ENCODE peak calls at places on chromosome 20, in four cellular contexts. K is coronary artery, D is RWPE1, F is A549. W is an unnamed sample.

GRCh38 chr20:5008743-5009142 is 7.4 kb upstream of the SLC23A2 start:
- DNase-seq in K (no peak), D (no peak), F (no peak), W (no peak)

GRCh38 chr20:41862023-41862422 is 243.8 kb upstream of the CHD6 start:
- DNase-seq in K (no peak), D (no peak), F (no peak), W (no peak)

GRCh38 chr20:42183147-42183546 is 565.0 kb upstream of the CHD6 start:
- DNase-seq in K (no peak), D (no peak), F (no peak), W (no peak)

GRCh38 chr20:50690979-50691584 is at the start of gene RIPOR3:
- DNase-seq in K (no peak), D (no peak), F (no peak), W (no peak)

GRCh38 chr20:45109634-45110033 is 5.3 kb downstream of the WFDC5 start:
- DNase-seq in K (no peak), D (no peak), F (no peak), W (no peak)

GRCh38 chr20:16475225-16475624 is 98.0 kb downstream of the KIF16B start:
- DNase-seq in K (no peak), D (no peak), F (peak), W (no peak)

GRCh38 chr20:50215101-50215500 is 24.5 kb downstream of the CEBPB start:
- DNase-seq in K (no peak), D (no peak), F (no peak), W (no peak)

GRCh38 chr20:44830995-44831394 is 20.6 kb upstream of the RIMS4 start:
- DNase-seq in K (no peak), D (no peak), F (no peak), W (no peak)

GRCh38 chr20:23008673-23009072 is 26.4 kb upstream of the SSTR4 start:
- DNase-seq in K (no peak), D (no peak), F (peak), W (no peak)

GRCh38 chr20:48760403-48760889 is 67.4 kb downstream of the PREX1 start:
- DNase-seq in K (no peak), D (peak), F (no peak), W (no peak)

GRCh38 chr20:53875452-53875851 is 194.9 kb downstream of the BCAS1 start:
- DNase-seq in K (no peak), D (no peak), F (no peak), W (no peak)

DNA sequence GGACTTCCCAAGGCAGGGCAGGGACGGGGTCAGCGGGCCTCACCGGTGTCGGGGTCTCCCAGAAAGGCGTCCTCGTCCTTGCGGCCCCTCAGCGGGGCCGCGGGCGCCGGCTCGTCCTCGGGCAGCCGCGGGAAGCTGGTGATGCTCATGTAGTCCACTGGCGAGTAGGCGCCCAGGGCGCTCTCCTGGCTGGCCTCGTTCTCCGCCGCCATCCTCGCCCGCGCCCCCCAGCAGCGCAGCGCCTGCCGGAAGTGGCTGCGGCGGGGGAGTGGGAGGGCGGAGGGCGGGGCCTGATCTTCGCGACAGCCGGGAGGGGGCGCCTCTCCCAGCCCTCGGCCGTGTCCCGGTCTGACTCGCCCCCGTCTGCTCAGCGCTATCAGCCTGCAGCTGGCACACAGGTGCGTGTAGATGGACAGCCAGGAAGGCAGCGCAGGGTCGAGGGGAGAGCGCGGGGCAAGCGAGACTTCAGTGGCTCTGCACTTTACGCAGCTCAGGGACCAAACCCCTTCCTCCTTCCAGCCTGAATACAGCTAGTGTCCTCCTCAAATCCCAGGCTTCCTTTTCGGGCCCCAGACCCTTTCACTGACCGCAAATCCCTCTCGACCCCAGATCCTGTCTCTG is at the start of gene GGT7:
- DNase-seq in K (peak), D (peak), F (peak), W (peak)
- H3K27ac ChIP-seq in K (peak), D (peak), F (peak), W (peak)

GRCh38 chr20:58875111-58875510 is 22.6 kb downstream of the GNAS start:
- DNase-seq in K (no peak), D (no peak), F (no peak), W (no peak)
- H3K27ac ChIP-seq in K (no peak), D (no peak), F (no peak), W (no peak)

GRCh38 chr20:32672982-32673727 is 586 bp downstream of the C20orf203 start:
- DNase-seq in K (no peak), D (no peak), F (no peak), W (no peak)

GRCh38 chr20:32667030-32667429 is 6.7 kb downstream of the C20orf203 start:
- DNase-seq in K (no peak), D (no peak), F (no peak), W (no peak)

GRCh38 chr20:32672315-32672981 is 1.3 kb downstream of the C20orf203 start:
- DNase-seq in K (no peak), D (no peak), F (no peak), W (no peak)

GRCh38 chr20:32674362-32674789 is 635 bp upstream of the C20orf203 start:
- DNase-seq in K (no peak), D (peak), F (peak), W (no peak)

GRCh38 chr20:32670773-32671455 is 2.8 kb downstream of the C20orf203 start:
- DNase-seq in K (no peak), D (no peak), F (no peak), W (no peak)
- H3K27ac ChIP-seq in K (no peak), D (no peak), F (no peak), W (no peak)

GRCh38 chr20:20365593-20365992 is 2.3 kb upstream of the INSM1 start:
- DNase-seq in K (no peak), D (no peak), F (no peak), W (no peak)
- H3K27ac ChIP-seq in K (no peak), D (no peak), F (no peak), W (no peak)

DNA sequence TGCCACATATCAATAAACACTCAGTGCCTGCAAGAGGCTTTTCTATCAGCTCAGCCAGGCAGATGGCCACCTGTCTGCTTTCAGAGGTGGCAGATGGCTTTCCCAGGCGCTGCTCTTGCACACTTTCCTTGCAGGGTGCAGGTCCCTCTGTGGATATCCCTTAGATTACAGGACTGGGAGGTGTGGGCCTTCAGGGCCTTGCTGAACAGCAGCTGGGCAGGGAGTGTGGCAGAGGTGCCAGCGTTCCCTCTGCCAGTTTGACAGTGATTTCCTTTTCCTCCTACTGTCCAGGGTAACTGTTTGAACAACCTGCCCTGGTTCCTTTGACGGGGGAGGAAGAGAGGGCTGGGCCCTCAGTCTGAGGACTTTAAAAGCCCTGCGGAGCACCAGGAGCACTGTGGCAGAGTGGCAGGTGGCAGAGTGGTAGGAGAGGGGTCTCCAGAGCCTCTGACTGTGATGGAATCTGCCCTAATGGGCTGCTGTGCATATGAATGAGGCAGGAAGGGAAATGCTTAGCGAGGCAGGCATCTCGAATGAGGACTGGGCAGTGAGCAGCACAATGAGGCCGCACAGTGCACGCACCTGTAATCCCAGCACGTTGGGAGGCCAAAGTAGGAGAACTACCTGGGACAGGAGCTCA is 34.2 kb downstream of the ABHD12 start:
- DNase-seq in K (no peak), D (no peak), F (no peak), W (no peak)
- H3K27ac ChIP-seq in K (no peak), D (peak), F (no peak), W (peak)

GRCh38 chr20:56414842-56415765 is 3.0 kb downstream of the CASS4 start:
- DNase-seq in K (no peak), D (no peak), F (no peak), W (no peak)
- H3K27ac ChIP-seq in K (no peak), D (no peak), F (no peak), W (no peak)

W was measured in substantia nigra.